ENCODE peak calls at places on chromosome 20, in ten cellular contexts. One of them, this sample, is unnamed.

GRCh38 chr20:52305843-52306242 is 114.3 kb upstream of the ZFP64 start:
- DNase-seq in GM13976: no peak
- DNase-seq in upper lobe of left lung: no peak
- DNase-seq in ovary: no peak
- DNase-seq in HL-60: no peak
- DNase-seq in coronary artery: no peak
- DNase-seq in fibroblast of pulmonary artery: no peak
- DNase-seq in HepG2: no peak
- DNase-seq in fibroblast of lung: no peak
- DNase-seq in epithelial cell of proximal tubule: no peak
- DNase-seq in this sample: no peak

GRCh38 chr20:44051661-44052000 is 135.4 kb downstream of the JPH2 start:
- DNase-seq in HepG2: no peak
- DNase-seq in ovary: no peak
- DNase-seq in upper lobe of left lung: peak
- DNase-seq in fibroblast of pulmonary artery: no peak
- DNase-seq in epithelial cell of proximal tubule: no peak
- DNase-seq in HL-60: no peak
- DNase-seq in fibroblast of lung: no peak
- DNase-seq in GM13976: no peak
- DNase-seq in coronary artery: no peak
- DNase-seq in this sample: no peak

GRCh38 chr20:12053348-12053747 is 135.7 kb downstream of the BTBD3 start:
- DNase-seq in upper lobe of left lung: no peak
- DNase-seq in ovary: no peak
- DNase-seq in epithelial cell of proximal tubule: no peak
- DNase-seq in HepG2: peak
- DNase-seq in GM13976: no peak
- DNase-seq in coronary artery: no peak
- DNase-seq in fibroblast of lung: peak
- DNase-seq in fibroblast of pulmonary artery: peak
- DNase-seq in HL-60: peak
- DNase-seq in this sample: peak

GRCh38 chr20:6708010-6708409 is 59.5 kb upstream of the BMP2 start:
- DNase-seq in coronary artery: no peak
- DNase-seq in epithelial cell of proximal tubule: peak
- DNase-seq in HepG2: no peak
- DNase-seq in fibroblast of lung: peak
- DNase-seq in upper lobe of left lung: peak
- DNase-seq in GM13976: no peak
- DNase-seq in ovary: peak
- DNase-seq in HL-60: no peak
- DNase-seq in fibroblast of pulmonary artery: peak
- DNase-seq in this sample: peak

GRCh38 chr20:48115511-48115910 is 330.2 kb upstream of the SULF2 start:
- DNase-seq in epithelial cell of proximal tubule: no peak
- DNase-seq in HepG2: no peak
- DNase-seq in fibroblast of pulmonary artery: no peak
- DNase-seq in ovary: no peak
- DNase-seq in GM13976: no peak
- DNase-seq in upper lobe of left lung: no peak
- DNase-seq in HL-60: no peak
- DNase-seq in fibroblast of lung: no peak
- DNase-seq in coronary artery: no peak
- DNase-seq in this sample: no peak

GRCh38 chr20:1880529-1881239 is 14.5 kb upstream of the SIRPA start:
- DNase-seq in epithelial cell of proximal tubule: no peak
- DNase-seq in HepG2: no peak
- DNase-seq in upper lobe of left lung: no peak
- DNase-seq in fibroblast of lung: no peak
- DNase-seq in ovary: no peak
- DNase-seq in HL-60: no peak
- DNase-seq in fibroblast of pulmonary artery: no peak
- DNase-seq in coronary artery: no peak
- DNase-seq in GM13976: no peak
- DNase-seq in this sample: no peak

GRCh38 chr20:48382304-48382703 is 445.5 kb downstream of the PREX1 start:
- DNase-seq in upper lobe of left lung: no peak
- DNase-seq in HepG2: no peak
- DNase-seq in GM13976: no peak
- DNase-seq in coronary artery: no peak
- DNase-seq in fibroblast of pulmonary artery: no peak
- DNase-seq in epithelial cell of proximal tubule: no peak
- DNase-seq in HL-60: no peak
- DNase-seq in ovary: no peak
- DNase-seq in fibroblast of lung: no peak
- DNase-seq in this sample: no peak

GRCh38 chr20:58188496-58188895 is 40.0 kb downstream of the ANKRD60 start:
- DNase-seq in coronary artery: no peak
- DNase-seq in ovary: no peak
- DNase-seq in HL-60: no peak
- DNase-seq in HepG2: no peak
- DNase-seq in fibroblast of lung: no peak
- DNase-seq in GM13976: no peak
- DNase-seq in epithelial cell of proximal tubule: no peak
- DNase-seq in fibroblast of pulmonary artery: no peak
- DNase-seq in upper lobe of left lung: no peak
- DNase-seq in this sample: no peak

GRCh38 chr20:46117704-46118467 is at the start of gene CD40:
- DNase-seq in coronary artery: peak
- DNase-seq in HL-60: peak
- DNase-seq in GM13976: peak
- DNase-seq in fibroblast of lung: peak
- DNase-seq in epithelial cell of proximal tubule: peak
- DNase-seq in fibroblast of pulmonary artery: peak
- DNase-seq in ovary: peak
- DNase-seq in upper lobe of left lung: peak
- DNase-seq in HepG2: peak
- DNase-seq in this sample: peak

GRCh38 chr20:46119028-46119546 is 973 bp downstream of the CD40 start:
- DNase-seq in upper lobe of left lung: peak
- DNase-seq in HL-60: no peak
- DNase-seq in ovary: no peak
- DNase-seq in fibroblast of lung: no peak
- DNase-seq in epithelial cell of proximal tubule: no peak
- DNase-seq in fibroblast of pulmonary artery: no peak
- DNase-seq in GM13976: peak
- DNase-seq in HepG2: no peak
- DNase-seq in coronary artery: peak
- DNase-seq in this sample: no peak

GRCh38 chr20:46119547-46119946 is 1.4 kb downstream of the CD40 start:
- DNase-seq in upper lobe of left lung: no peak
- DNase-seq in HL-60: no peak
- DNase-seq in GM13976: no peak
- DNase-seq in epithelial cell of proximal tubule: no peak
- DNase-seq in ovary: no peak
- DNase-seq in fibroblast of lung: no peak
- DNase-seq in coronary artery: no peak
- DNase-seq in fibroblast of pulmonary artery: no peak
- DNase-seq in HepG2: no peak
- DNase-seq in this sample: no peak

GRCh38 chr20:46120136-46120535 is 2.0 kb downstream of the CD40 start:
- DNase-seq in HL-60: no peak
- DNase-seq in HepG2: no peak
- DNase-seq in fibroblast of lung: no peak
- DNase-seq in epithelial cell of proximal tubule: no peak
- DNase-seq in coronary artery: no peak
- DNase-seq in fibroblast of pulmonary artery: no peak
- DNase-seq in GM13976: no peak
- DNase-seq in ovary: no peak
- DNase-seq in upper lobe of left lung: no peak
- DNase-seq in this sample: no peak

GRCh38 chr20:46118481-46119020 is 437 bp downstream of the CD40 start:
- DNase-seq in HepG2: no peak
- DNase-seq in fibroblast of pulmonary artery: no peak
- DNase-seq in upper lobe of left lung: peak
- DNase-seq in coronary artery: peak
- DNase-seq in HL-60: no peak
- DNase-seq in GM13976: peak
- DNase-seq in ovary: peak
- DNase-seq in epithelial cell of proximal tubule: no peak
- DNase-seq in fibroblast of lung: no peak
- DNase-seq in this sample: no peak
- TF ChIP-seq CTCF in HepG2: no peak
- TF ChIP-seq CTCF in fibroblast of pulmonary artery: no peak
- TF ChIP-seq CTCF in upper lobe of left lung: no peak
- TF ChIP-seq CTCF in coronary artery: no peak
- TF ChIP-seq CTCF in HL-60: no peak
- TF ChIP-seq CTCF in GM13976: no peak
- TF ChIP-seq CTCF in ovary: no peak
- TF ChIP-seq CTCF in epithelial cell of proximal tubule: no peak
- TF ChIP-seq CTCF in fibroblast of lung: no peak
- TF ChIP-seq CTCF in this sample: no peak

GRCh38 chr20:54040528-54040927 is 29.9 kb downstream of the BCAS1 start:
- DNase-seq in HL-60: no peak
- DNase-seq in fibroblast of pulmonary artery: no peak
- DNase-seq in fibroblast of lung: no peak
- DNase-seq in epithelial cell of proximal tubule: no peak
- DNase-seq in upper lobe of left lung: no peak
- DNase-seq in HepG2: no peak
- DNase-seq in coronary artery: no peak
- DNase-seq in GM13976: no peak
- DNase-seq in ovary: no peak
- DNase-seq in this sample: no peak

GRCh38 chr20:54042021-54042420 is 28.4 kb downstream of the BCAS1 start:
- DNase-seq in upper lobe of left lung: no peak
- DNase-seq in coronary artery: no peak
- DNase-seq in epithelial cell of proximal tubule: no peak
- DNase-seq in HL-60: no peak
- DNase-seq in fibroblast of pulmonary artery: no peak
- DNase-seq in GM13976: no peak
- DNase-seq in ovary: no peak
- DNase-seq in HepG2: no peak
- DNase-seq in fibroblast of lung: no peak
- DNase-seq in this sample: no peak

GRCh38 chr20:54041336-54041735 is 29.1 kb downstream of the BCAS1 start:
- DNase-seq in ovary: no peak
- DNase-seq in HL-60: no peak
- DNase-seq in fibroblast of lung: no peak
- DNase-seq in fibroblast of pulmonary artery: no peak
- DNase-seq in HepG2: no peak
- DNase-seq in epithelial cell of proximal tubule: no peak
- DNase-seq in GM13976: no peak
- DNase-seq in upper lobe of left lung: no peak
- DNase-seq in coronary artery: no peak
- DNase-seq in this sample: no peak

GRCh38 chr20:54044156-54044555 is 26.2 kb downstream of the BCAS1 start:
- DNase-seq in upper lobe of left lung: no peak
- DNase-seq in coronary artery: no peak
- DNase-seq in GM13976: no peak
- DNase-seq in fibroblast of lung: peak
- DNase-seq in HepG2: no peak
- DNase-seq in fibroblast of pulmonary artery: peak
- DNase-seq in HL-60: no peak
- DNase-seq in ovary: no peak
- DNase-seq in epithelial cell of proximal tubule: no peak
- DNase-seq in this sample: peak

DNA sequence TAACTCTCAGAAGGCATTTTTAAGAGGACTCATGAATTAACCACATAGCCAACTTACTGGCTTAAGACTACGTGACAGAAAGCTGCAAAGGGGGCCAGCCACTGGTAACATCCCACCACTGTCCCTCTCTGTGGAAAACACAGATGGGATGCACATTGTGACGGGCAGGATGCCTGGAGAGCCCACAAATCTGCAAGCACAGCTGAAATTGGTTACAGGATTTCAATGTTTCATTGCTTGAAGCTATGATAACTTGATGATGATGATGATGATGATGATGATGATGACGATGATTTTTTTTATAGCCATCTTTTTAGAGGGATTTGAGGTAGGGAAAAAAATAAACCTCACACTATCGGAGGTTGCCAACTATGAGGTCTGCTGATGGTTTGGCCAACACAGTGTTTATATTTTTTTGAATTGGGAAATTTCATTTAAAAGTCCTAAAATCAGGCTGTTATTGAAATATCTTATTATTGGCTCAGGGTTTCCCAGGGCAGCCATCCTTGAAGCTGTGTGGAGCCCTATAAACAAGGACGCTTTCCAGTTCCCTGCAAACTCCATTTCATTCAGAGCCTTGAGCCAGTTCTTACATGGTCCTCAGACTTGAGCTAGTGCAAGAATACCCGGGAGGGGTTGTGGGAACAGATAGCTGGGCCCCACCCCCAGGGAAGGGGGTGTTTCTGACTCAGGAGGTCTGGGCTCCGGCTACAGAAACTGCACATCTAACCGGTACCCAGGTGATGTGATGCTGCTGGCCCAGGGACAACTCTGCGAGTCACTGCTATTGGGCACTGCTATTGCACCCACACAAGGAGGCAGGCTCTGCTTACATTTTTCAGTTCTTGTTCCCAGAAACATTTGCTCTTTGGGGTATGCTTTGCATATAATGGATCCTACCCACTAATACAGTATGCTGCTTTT is 27.1 kb downstream of the BCAS1 start:
- DNase-seq in coronary artery: no peak
- DNase-seq in HepG2: no peak
- DNase-seq in fibroblast of lung: no peak
- DNase-seq in fibroblast of pulmonary artery: no peak
- DNase-seq in HL-60: no peak
- DNase-seq in upper lobe of left lung: no peak
- DNase-seq in ovary: no peak
- DNase-seq in epithelial cell of proximal tubule: no peak
- DNase-seq in GM13976: no peak
- DNase-seq in this sample: peak
- TF ChIP-seq CTCF in coronary artery: no peak
- TF ChIP-seq CTCF in HepG2: peak
- TF ChIP-seq CTCF in fibroblast of lung: no peak
- TF ChIP-seq CTCF in fibroblast of pulmonary artery: no peak
- TF ChIP-seq CTCF in HL-60: no peak
- TF ChIP-seq CTCF in upper lobe of left lung: no peak
- TF ChIP-seq CTCF in ovary: no peak
- TF ChIP-seq CTCF in epithelial cell of proximal tubule: peak
- TF ChIP-seq CTCF in GM13976: no peak
- TF ChIP-seq CTCF in this sample: no peak

GRCh38 chr20:53828673-53829085 is 235.0 kb upstream of the ZNF217 start:
- DNase-seq in epithelial cell of proximal tubule: peak
- DNase-seq in GM13976: no peak
- DNase-seq in HepG2: no peak
- DNase-seq in coronary artery: no peak
- DNase-seq in upper lobe of left lung: no peak
- DNase-seq in fibroblast of lung: peak
- DNase-seq in ovary: peak
- DNase-seq in fibroblast of pulmonary artery: peak
- DNase-seq in HL-60: no peak
- DNase-seq in this sample: peak
- TF ChIP-seq CTCF in epithelial cell of proximal tubule: peak
- TF ChIP-seq CTCF in GM13976: no peak
- TF ChIP-seq CTCF in HepG2: no peak
- TF ChIP-seq CTCF in coronary artery: no peak
- TF ChIP-seq CTCF in upper lobe of left lung: no peak
- TF ChIP-seq CTCF in fibroblast of lung: peak
- TF ChIP-seq CTCF in ovary: no peak
- TF ChIP-seq CTCF in fibroblast of pulmonary artery: peak
- TF ChIP-seq CTCF in HL-60: no peak
- TF ChIP-seq CTCF in this sample: peak

GRCh38 chr20:19252670-19253120 is 40.3 kb downstream of the SLC24A3 start:
- DNase-seq in fibroblast of pulmonary artery: peak
- DNase-seq in epithelial cell of proximal tubule: no peak
- DNase-seq in HL-60: peak
- DNase-seq in coronary artery: no peak
- DNase-seq in fibroblast of lung: peak
- DNase-seq in HepG2: no peak
- DNase-seq in GM13976: no peak
- DNase-seq in ovary: no peak
- DNase-seq in upper lobe of left lung: peak
- DNase-seq in this sample: no peak

GRCh38 chr20:19253316-19253715 is 40.9 kb downstream of the SLC24A3 start:
- DNase-seq in upper lobe of left lung: no peak
- DNase-seq in HepG2: no peak
- DNase-seq in epithelial cell of proximal tubule: no peak
- DNase-seq in coronary artery: no peak
- DNase-seq in fibroblast of pulmonary artery: no peak
- DNase-seq in ovary: no peak
- DNase-seq in fibroblast of lung: no peak
- DNase-seq in HL-60: no peak
- DNase-seq in GM13976: no peak
- DNase-seq in this sample: no peak

GRCh38 chr20:19251958-19252669 is 39.7 kb downstream of the SLC24A3 start:
- DNase-seq in HepG2: no peak
- DNase-seq in upper lobe of left lung: no peak
- DNase-seq in HL-60: no peak
- DNase-seq in fibroblast of pulmonary artery: no peak
- DNase-seq in fibroblast of lung: no peak
- DNase-seq in GM13976: no peak
- DNase-seq in ovary: no peak
- DNase-seq in coronary artery: no peak
- DNase-seq in epithelial cell of proximal tubule: no peak
- DNase-seq in this sample: no peak

GRCh38 chr20:19249515-19249914 is 37.1 kb downstream of the SLC24A3 start:
- DNase-seq in epithelial cell of proximal tubule: no peak
- DNase-seq in fibroblast of lung: peak
- DNase-seq in upper lobe of left lung: no peak
- DNase-seq in GM13976: no peak
- DNase-seq in fibroblast of pulmonary artery: no peak
- DNase-seq in HL-60: no peak
- DNase-seq in ovary: no peak
- DNase-seq in coronary artery: no peak
- DNase-seq in HepG2: no peak
- DNase-seq in this sample: peak

DNA sequence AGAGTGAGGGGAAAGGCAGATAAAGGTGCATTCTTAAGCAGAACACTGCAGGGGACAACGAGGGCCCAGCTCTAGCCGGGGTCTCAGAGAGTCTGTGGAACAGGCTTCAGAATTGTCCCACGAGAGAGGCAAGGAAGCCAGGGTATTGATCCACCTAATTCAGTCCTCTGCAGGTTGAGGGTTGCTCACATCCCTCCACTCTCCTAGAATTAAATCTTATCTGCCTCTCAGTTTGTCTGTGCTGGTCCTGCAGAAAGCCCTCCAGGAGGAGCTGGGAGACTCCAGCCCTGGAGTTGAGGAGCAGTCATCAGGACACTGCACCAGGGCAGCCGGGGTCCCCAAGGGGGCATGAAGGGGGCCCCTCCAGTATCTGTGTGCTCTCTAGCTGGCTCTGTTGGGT is 39.1 kb downstream of the SLC24A3 start:
- DNase-seq in fibroblast of lung: no peak
- DNase-seq in epithelial cell of proximal tubule: no peak
- DNase-seq in GM13976: no peak
- DNase-seq in HepG2: no peak
- DNase-seq in fibroblast of pulmonary artery: no peak
- DNase-seq in upper lobe of left lung: no peak
- DNase-seq in coronary artery: no peak
- DNase-seq in HL-60: no peak
- DNase-seq in ovary: no peak
- DNase-seq in this sample: no peak
- TF ChIP-seq CTCF in fibroblast of lung: no peak
- TF ChIP-seq CTCF in epithelial cell of proximal tubule: no peak
- TF ChIP-seq CTCF in GM13976: no peak
- TF ChIP-seq CTCF in HepG2: no peak
- TF ChIP-seq CTCF in fibroblast of pulmonary artery: no peak
- TF ChIP-seq CTCF in upper lobe of left lung: no peak
- TF ChIP-seq CTCF in coronary artery: no peak
- TF ChIP-seq CTCF in HL-60: no peak
- TF ChIP-seq CTCF in ovary: no peak
- TF ChIP-seq CTCF in this sample: no peak

This sample was measured in PC-3.